ENCODE peak calls at places on chromosomes 7 and 10, in six cellular contexts. B is endothelial cell, Q is Peyer's patch, R is cardiac fibroblast, G is GM13976, E is choroid plexus epithelial cell. U is an unnamed sample.

GRCh38 chr10:19488592-19489280 is 327.5 kb upstream of the PLXDC2 start:
- DNase-seq in G (no peak), B (peak), R (peak), Q (peak), E (peak), U (peak)

GRCh38 chr7:155882596-155882995 is 70.3 kb upstream of the SHH start:
- DNase-seq in E (peak), B (no peak), G (no peak), Q (no peak), R (peak), U (no peak)

GRCh38 chr10:69508738-69509340 is 57.6 kb downstream of the TSPAN15 start:
- DNase-seq in R (no peak), G (peak), E (no peak), Q (peak), B (no peak), U (no peak)

GRCh38 chr10:89147256-89147655 is 59.9 kb downstream of the CH25H start:
- DNase-seq in Q (no peak), R (peak), G (no peak), E (peak), B (no peak), U (no peak)

GRCh38 chr10:78433063-78433717 is 399.5 kb downstream of the RPS24 start:
- DNase-seq in R (no peak), E (no peak), G (no peak), B (no peak), Q (no peak), U (no peak)

GRCh38 chr10:122435212-122435827 is 19.1 kb upstream of the ARMS2 start:
- DNase-seq in B (no peak), E (peak), Q (no peak), G (no peak), R (peak), U (no peak)

GRCh38 chr7:4689668-4690067 is 7.6 kb downstream of the FOXK1 start:
- DNase-seq in R (no peak), Q (no peak), G (no peak), E (no peak), B (no peak), U (no peak)

GRCh38 chr10:95133016-95133752 is 60.9 kb upstream of the ACSM6 start:
- DNase-seq in E (peak), B (peak), R (peak), G (peak), Q (peak), U (peak)

GRCh38 chr10:33306756-33307519 is 27.5 kb downstream of the NRP1 start:
- DNase-seq in R (peak), E (peak), G (no peak), B (no peak), Q (no peak), U (no peak)

GRCh38 chr10:8295311-8295710 is 240.8 kb downstream of the GATA3 start:
- DNase-seq in E (no peak), G (no peak), B (no peak), R (no peak), Q (no peak), U (no peak)

GRCh38 chr7:5429857-5430611 is 6.4 kb upstream of the TNRC18 start:
- DNase-seq in Q (peak), B (no peak), G (no peak), E (peak), R (peak), U (no peak)

GRCh38 chr10:125081931-125082330 is 78.4 kb downstream of the CTBP2 start:
- DNase-seq in E (no peak), B (no peak), Q (peak), G (no peak), R (no peak), U (no peak)

GRCh38 chr7:22418251-22419046 is 61.5 kb upstream of the RAPGEF5 start:
- DNase-seq in B (no peak), Q (no peak), E (no peak), R (peak), G (no peak), U (no peak)

GRCh38 chr7:130384841-130385599 is 4.7 kb downstream of the CPA1 start:
- DNase-seq in B (no peak), E (no peak), R (no peak), Q (no peak), G (no peak), U (no peak)

GRCh38 chr10:8981277-8981676 is 926.8 kb downstream of the GATA3 start:
- DNase-seq in B (no peak), Q (no peak), R (no peak), E (no peak), G (no peak), U (no peak)

GRCh38 chr10:103709341-103709920 is 145.9 kb downstream of the SH3PXD2A start:
- DNase-seq in B (no peak), G (no peak), Q (no peak), R (peak), E (peak), U (no peak)

GRCh38 chr7:33654641-33655040 is 250.7 kb upstream of the BMPER start:
- DNase-seq in E (no peak), B (no peak), R (no peak), Q (no peak), G (no peak), U (no peak)

GRCh38 chr10:17768957-17769356 is 17.0 kb downstream of the TMEM236 start:
- DNase-seq in R (peak), Q (no peak), G (no peak), B (no peak), E (peak), U (no peak)

GRCh38 chr10:125083576-125083920 is 76.8 kb downstream of the CTBP2 start:
- DNase-seq in Q (peak), G (no peak), E (peak), B (no peak), R (peak), U (no peak)

GRCh38 chr10:69913586-69913985 is 111.9 kb downstream of the COL13A1 start:
- DNase-seq in E (no peak), Q (no peak), G (no peak), R (no peak), B (no peak), U (no peak)

GRCh38 chr7:75058406-75058805 is 15.2 kb downstream of the RCC1L start:
- DNase-seq in B (no peak), G (no peak), R (no peak), Q (no peak), E (no peak), U (no peak)

GRCh38 chr10:44725404-44725803 is 185.7 kb upstream of the TMEM72 start:
- DNase-seq in E (peak), G (no peak), R (peak), Q (no peak), B (no peak), U (no peak)

GRCh38 chr10:71040890-71041590 is 152.7 kb upstream of the PCBD1 start:
- DNase-seq in B (no peak), G (no peak), R (no peak), E (no peak), Q (peak), U (no peak)

GRCh38 chr7:131103997-131104396 is 223.7 kb upstream of the MKLN1 start:
- DNase-seq in R (peak), B (no peak), Q (no peak), E (peak), G (no peak), U (no peak)

GRCh38 chr7:87083865-87084519 is 24.5 kb upstream of the ELAPOR2 start:
- DNase-seq in G (no peak), E (no peak), R (peak), Q (no peak), B (no peak), U (no peak)

GRCh38 chr10:12708921-12709320 is 292.6 kb downstream of the CCDC3 start:
- DNase-seq in E (peak), Q (no peak), B (no peak), R (peak), G (no peak), U (no peak)

GRCh38 chr7:30285531-30286284 is 1.3 kb downstream of the ZNRF2 start:
- DNase-seq in E (peak), R (peak), Q (peak), G (peak), B (peak), U (peak)

GRCh38 chr10:103784723-103785418 is 70.5 kb downstream of the SH3PXD2A start:
- DNase-seq in Q (peak), R (no peak), E (no peak), G (no peak), B (no peak), U (no peak)

GRCh38 chr7:77907281-77907680 is 108.7 kb downstream of the PHTF2 start:
- DNase-seq in G (no peak), B (no peak), R (no peak), E (no peak), Q (no peak), U (no peak)

GRCh38 chr10:66833861-66834260 is 92.0 kb upstream of the LRRTM3 start:
- DNase-seq in Q (no peak), E (no peak), G (no peak), R (peak), B (no peak), U (no peak)

GRCh38 chr10:121536271-121536918 is 61.8 kb downstream of the FGFR2 start:
- DNase-seq in R (no peak), B (no peak), E (no peak), Q (no peak), G (no peak), U (no peak)

GRCh38 chr7:55230014-55230413 is 135.1 kb upstream of the LANCL2 start:
- DNase-seq in Q (no peak), G (no peak), R (no peak), E (no peak), B (no peak), U (no peak)

GRCh38 chr7:44977956-44978355 is 859 bp downstream of the MYO1G start:
- DNase-seq in G (no peak), Q (no peak), E (no peak), B (no peak), R (no peak), U (no peak)

GRCh38 chr10:42939237-42939636 is 137.6 kb upstream of the RET start:
- DNase-seq in B (no peak), E (no peak), Q (no peak), G (peak), R (no peak), U (no peak)

DNA sequence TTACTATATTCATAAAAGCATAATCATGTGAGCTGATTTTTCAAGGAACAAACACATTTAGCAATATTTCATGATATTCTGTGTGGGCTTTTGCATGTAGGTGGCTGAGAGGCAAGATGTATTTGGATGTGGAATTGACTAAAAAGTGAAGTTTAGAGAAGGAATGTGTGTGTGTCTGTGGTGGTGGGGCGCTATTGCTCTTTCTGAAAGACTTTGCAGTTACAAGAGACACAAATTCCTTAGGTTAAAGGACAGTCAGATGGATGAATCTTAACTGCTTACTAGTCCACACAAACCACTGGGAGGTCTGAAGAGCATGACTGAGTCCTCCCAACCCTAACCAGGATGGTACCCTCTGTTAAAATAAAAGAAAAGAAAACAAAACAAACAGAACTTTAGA is 200.1 kb downstream of the SDHAF3 start:
- DNase-seq in E (peak), B (no peak), G (no peak), R (no peak), Q (no peak), U (no peak)
- TF ChIP-seq CTCF in E (no peak), B (no peak), G (no peak), R (no peak), Q (no peak), U (peak)

GRCh38 chr7:95394370-95394769 is 1.8 kb downstream of the PON3 start:
- DNase-seq in B (no peak), G (peak), R (no peak), E (no peak), Q (no peak), U (no peak)

GRCh38 chr7:95395755-95396135 is 430 bp downstream of the PON3 start:
- DNase-seq in B (no peak), Q (no peak), E (no peak), G (no peak), R (no peak), U (no peak)

GRCh38 chr7:95397381-95397780 is 1.2 kb upstream of the PON3 start:
- DNase-seq in R (no peak), G (no peak), E (peak), B (no peak), Q (no peak), U (no peak)

GRCh38 chr7:95398155-95398940 is 2.2 kb upstream of the PON3 start:
- DNase-seq in B (no peak), E (no peak), R (no peak), G (no peak), Q (no peak), U (no peak)

GRCh38 chr7:95396136-95397032 is at the start of gene PON3:
- DNase-seq in E (no peak), R (peak), B (peak), G (no peak), Q (peak), U (peak)
- TF ChIP-seq CTCF in E (peak), R (peak), B (peak), G (no peak), Q (peak), U (peak)

GRCh38 chr10:48330269-48330668 is 23.8 kb downstream of the MAPK8 start:
- DNase-seq in E (peak), G (no peak), Q (no peak), B (no peak), R (peak), U (no peak)

GRCh38 chr10:48322017-48322416 is 15.5 kb downstream of the MAPK8 start:
- DNase-seq in R (no peak), G (no peak), B (no peak), Q (no peak), E (no peak), U (no peak)

DNA sequence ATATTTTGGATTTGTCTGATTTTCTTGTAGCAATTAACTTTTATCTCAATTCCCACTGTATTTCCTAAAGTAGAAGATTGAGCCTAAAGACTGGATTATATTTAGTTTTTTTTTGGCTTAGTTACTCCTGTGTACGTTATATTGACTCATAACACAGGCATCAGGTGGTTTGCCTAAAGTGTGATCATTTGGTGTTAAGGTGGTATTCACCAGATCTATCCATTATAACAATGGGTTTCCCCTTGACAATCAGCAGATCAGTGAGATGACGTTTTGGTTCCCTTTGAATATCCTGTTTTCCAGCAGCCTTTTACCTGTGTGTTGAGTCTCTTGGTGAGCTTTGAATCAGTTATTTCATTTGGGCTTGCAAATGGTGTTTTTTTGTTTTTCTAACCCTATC is 18.1 kb downstream of the MAPK8 start:
- DNase-seq in R (no peak), E (no peak), G (no peak), B (no peak), Q (no peak), U (no peak)
- TF ChIP-seq CTCF in R (no peak), E (no peak), G (no peak), B (no peak), Q (no peak), U (no peak)

GRCh38 chr10:1048732-1049424 is at the start of gene IDI1:
- DNase-seq in G (peak), B (peak), R (peak), E (peak), Q (peak), U (peak)
- TF ChIP-seq CTCF in G (no peak), B (no peak), R (no peak), E (no peak), Q (no peak), U (no peak)

GRCh38 chr7:51226042-51226755 is 90.4 kb downstream of the COBL start:
- DNase-seq in E (no peak), R (no peak), B (no peak), G (no peak), Q (no peak), U (no peak)

GRCh38 chr7:51223505-51223904 is 93.1 kb downstream of the COBL start:
- DNase-seq in B (no peak), E (no peak), Q (no peak), R (no peak), G (no peak), U (no peak)

GRCh38 chr7:51226916-51227535 is 89.6 kb downstream of the COBL start:
- DNase-seq in B (no peak), Q (no peak), G (no peak), R (no peak), E (no peak), U (no peak)

GRCh38 chr7:51222916-51223315 is 93.7 kb downstream of the COBL start:
- DNase-seq in Q (no peak), E (no peak), G (no peak), R (no peak), B (no peak), U (peak)

GRCh38 chr7:51224811-51225581 is 91.6 kb downstream of the COBL start:
- DNase-seq in Q (peak), G (no peak), B (peak), E (no peak), R (no peak), U (peak)
- TF ChIP-seq CTCF in Q (peak), G (no peak), B (no peak), E (no peak), R (peak), U (peak)

GRCh38 chr10:133438711-133439273 is 14.4 kb upstream of the SPRN start:
- DNase-seq in E (peak), G (peak), R (peak), Q (no peak), B (no peak), U (no peak)
- TF ChIP-seq CTCF in E (peak), G (peak), R (peak), Q (peak), B (no peak), U (peak)

GRCh38 chr10:101779544-101780186 is 3.6 kb downstream of the NPM3 start:
- DNase-seq in B (peak), G (peak), R (peak), E (peak), Q (peak), U (peak)
- TF ChIP-seq CTCF in B (peak), G (peak), R (peak), E (peak), Q (peak), U (peak)

GRCh38 chr10:118594392-118595063 is 920 bp downstream of the PRLHR start:
- DNase-seq in Q (no peak), G (peak), R (peak), B (peak), E (peak), U (peak)
- TF ChIP-seq CTCF in Q (peak), G (no peak), R (peak), B (peak), E (peak), U (peak)